ENCODE peak calls at places on chromosomes 11 and 22, in ten cellular contexts. V, Z, G, B, L, H, T, E, C and P are unnamed samples. For H3K9me3, the result is how much of the 10 kb centered on the place peaks cover.

GRCh38 chr11:11493698-11494097 is 128.1 kb downstream of the GALNT18 start:
- DNase-seq in V (no peak), Z (no peak), G (no peak), B (no peak), L (no peak), H (no peak), T (no peak), E (no peak), C (no peak), P (no peak)

GRCh38 chr11:69080361-69080973 is 31.7 kb downstream of the TPCN2 start:
- DNase-seq in V (no peak), Z (no peak), G (no peak), B (no peak), L (no peak), H (no peak), T (no peak), E (peak), C (no peak), P (no peak)

GRCh38 chr11:83249972-83250593 is 36.1 kb downstream of the CCDC90B start:
- DNase-seq in V (peak), Z (no peak), G (no peak), B (peak), L (no peak), H (no peak), T (no peak), E (no peak), C (peak), P (peak)

GRCh38 chr11:47414685-47415070 is 6.3 kb downstream of the SLC39A13 start:
- DNase-seq in V (no peak), Z (no peak), G (no peak), B (no peak), L (peak), H (no peak), T (no peak), E (no peak), C (no peak), P (no peak)

GRCh38 chr11:78100276-78101040 is 20.8 kb upstream of the NDUFC2 start:
- DNase-seq in V (no peak), Z (no peak), G (no peak), B (no peak), L (no peak), H (no peak), T (no peak), E (no peak), C (no peak), P (peak)

GRCh38 chr11:47348859-47349258 is 3.6 kb downstream of the MYBPC3 start:
- DNase-seq in V (peak), Z (no peak), G (no peak), B (no peak), L (no peak), H (no peak), T (no peak), E (no peak), C (peak), P (no peak)

GRCh38 chr22:21443057-21443734 is 24.0 kb upstream of the TMEM191C start:
- DNase-seq in V (no peak), Z (no peak), G (peak), B (no peak), L (peak), H (no peak), T (peak), E (peak), C (no peak), P (peak)

GRCh38 chr11:117925198-117925925 is 3.8 kb downstream of the TMPRSS13 start:
- DNase-seq in V (no peak), Z (no peak), G (peak), B (no peak), L (peak), H (no peak), T (peak), E (no peak), C (no peak), P (no peak)

GRCh38 chr22:45502215-45503070 is at the start of gene FBLN1:
- DNase-seq in V (no peak), Z (no peak), G (no peak), B (peak), L (no peak), H (no peak), T (no peak), E (no peak), C (peak), P (no peak)
- TF ChIP-seq POLR2AphosphoS5 in V (no peak), Z (no peak), G (no peak), B (no peak), L (peak), H (no peak), T (peak), E (peak), C (peak), P (no peak)

GRCh38 chr22:47298017-47298820 is 535.8 kb downstream of the TBC1D22A start:
- DNase-seq in V (no peak), Z (no peak), G (no peak), B (no peak), L (no peak), H (no peak), T (peak), E (no peak), C (peak), P (no peak)
- H3K9me3 ChIP-seq in V (under half), Z (under half), G (under half), B (under half), L (under half), H (under half), T (under half), E (under half), C (under half), P (under half)

GRCh38 chr11:61850687-61851086 is 22.6 kb downstream of the FADS2 start:
- DNase-seq in V (no peak), Z (no peak), G (peak), B (no peak), L (no peak), H (no peak), T (no peak), E (no peak), C (no peak), P (no peak)

GRCh38 chr11:61848631-61849030 is 20.5 kb downstream of the FADS2 start:
- DNase-seq in V (no peak), Z (no peak), G (no peak), B (no peak), L (no peak), H (no peak), T (no peak), E (no peak), C (no peak), P (no peak)

GRCh38 chr11:61853698-61854169 is 25.6 kb downstream of the FADS2 start:
- DNase-seq in V (no peak), Z (no peak), G (peak), B (no peak), L (no peak), H (no peak), T (no peak), E (no peak), C (no peak), P (peak)

GRCh38 chr11:61851900-61852295 is 23.8 kb downstream of the FADS2 start:
- DNase-seq in V (no peak), Z (no peak), G (no peak), B (no peak), L (no peak), H (no peak), T (no peak), E (no peak), C (no peak), P (no peak)

GRCh38 chr11:61851128-61851899 is 23.2 kb downstream of the FADS2 start:
- DNase-seq in V (no peak), Z (no peak), G (peak), B (no peak), L (no peak), H (no peak), T (no peak), E (no peak), C (no peak), P (no peak)
- H3K27ac ChIP-seq in V (no peak), Z (no peak), G (no peak), B (no peak), L (peak), H (no peak), T (no peak), E (no peak), C (no peak), P (no peak)

GRCh38 chr22:38756631-38757463 is 1.0 kb upstream of the SUN2 start:
- DNase-seq in V (no peak), Z (peak), G (peak), B (no peak), L (no peak), H (no peak), T (no peak), E (peak), C (no peak), P (no peak)

GRCh38 chr22:38754247-38755154 is 1.3 kb downstream of the SUN2 start:
- DNase-seq in V (no peak), Z (peak), G (no peak), B (no peak), L (peak), H (no peak), T (peak), E (peak), C (no peak), P (peak)

GRCh38 chr22:38755911-38756532 is at the start of gene SUN2:
- DNase-seq in V (no peak), Z (peak), G (peak), B (peak), L (peak), H (no peak), T (peak), E (peak), C (peak), P (peak)

GRCh38 chr22:38753894-38754246 is 1.9 kb downstream of the SUN2 start:
- DNase-seq in V (no peak), Z (no peak), G (no peak), B (no peak), L (no peak), H (no peak), T (no peak), E (no peak), C (no peak), P (no peak)

GRCh38 chr22:38755155-38755910 is 465 bp downstream of the SUN2 start:
- DNase-seq in V (no peak), Z (peak), G (peak), B (peak), L (peak), H (no peak), T (peak), E (peak), C (peak), P (peak)
- TF ChIP-seq POLR2AphosphoS5 in V (peak), Z (peak), G (peak), B (no peak), L (peak), H (no peak), T (peak), E (peak), C (no peak), P (peak)

GRCh38 chr11:70783356-70783755 is 385.0 kb downstream of the CTTN start:
- DNase-seq in V (no peak), Z (no peak), G (no peak), B (no peak), L (no peak), H (no peak), T (no peak), E (no peak), C (peak), P (no peak)

GRCh38 chr11:70785372-70785771 is 387.0 kb downstream of the CTTN start:
- DNase-seq in V (no peak), Z (no peak), G (no peak), B (no peak), L (no peak), H (no peak), T (no peak), E (no peak), C (no peak), P (no peak)

GRCh38 chr11:70786021-70786665 is 387.8 kb downstream of the CTTN start:
- DNase-seq in V (no peak), Z (peak), G (no peak), B (no peak), L (no peak), H (no peak), T (no peak), E (no peak), C (no peak), P (no peak)

GRCh38 chr11:70782401-70782913 is 384.1 kb downstream of the CTTN start:
- DNase-seq in V (no peak), Z (no peak), G (no peak), B (no peak), L (no peak), H (no peak), T (no peak), E (no peak), C (no peak), P (no peak)

GRCh38 chr11:70783821-70784220 is 385.5 kb downstream of the CTTN start:
- DNase-seq in V (no peak), Z (no peak), G (no peak), B (no peak), L (no peak), H (no peak), T (no peak), E (no peak), C (no peak), P (no peak)
- H3K9me3 ChIP-seq in V (under half), Z (under half), G (under half), B (under half), L (under half), H (under half), T (under half), E (under half), C (under half), P (under half)

GRCh38 chr22:42076764-42077485 is 2.6 kb upstream of the SMDT1 start:
- DNase-seq in V (no peak), Z (no peak), G (peak), B (no peak), L (peak), H (no peak), T (no peak), E (no peak), C (no peak), P (no peak)

GRCh38 chr22:42079319-42080251 is at the start of gene SMDT1:
- DNase-seq in V (peak), Z (peak), G (peak), B (peak), L (peak), H (peak), T (peak), E (peak), C (peak), P (peak)

GRCh38 chr22:42075277-42075676 is 1.2 kb downstream of the PHETA2 start:
- DNase-seq in V (no peak), Z (no peak), G (peak), B (no peak), L (no peak), H (no peak), T (no peak), E (no peak), C (no peak), P (no peak)

GRCh38 chr22:42078469-42079318 is 806 bp upstream of the SMDT1 start:
- DNase-seq in V (no peak), Z (no peak), G (no peak), B (no peak), L (no peak), H (no peak), T (no peak), E (peak), C (no peak), P (peak)

GRCh38 chr22:42077486-42078125 is 1.9 kb upstream of the SMDT1 start:
- DNase-seq in V (no peak), Z (no peak), G (peak), B (no peak), L (no peak), H (no peak), T (no peak), E (no peak), C (no peak), P (no peak)
- H3K27ac ChIP-seq in V (no peak), Z (peak), G (peak), B (no peak), L (peak), H (no peak), T (peak), E (peak), C (no peak), P (peak)

GRCh38 chr11:14584595-14584994 is 59.0 kb upstream of the PDE3B start:
- DNase-seq in V (no peak), Z (peak), G (no peak), B (no peak), L (no peak), H (no peak), T (no peak), E (peak), C (peak), P (no peak)
- TF ChIP-seq POLR2AphosphoS5 in V (no peak), Z (no peak), G (no peak), B (no peak), L (no peak), H (no peak), T (no peak), E (no peak), C (no peak), P (no peak)